ENCODE peak calls at places on chromosomes 16 and 17, in four cellular contexts. One of them, this sample, is unnamed.

GRCh38 chr16:57941016-57941656 is 29.8 kb downstream of the CNGB1 start:
- DNase-seq in ascending aorta: no peak
- DNase-seq in foreskin fibroblast: peak
- DNase-seq in heart right ventricle: peak
- DNase-seq in this sample: peak

GRCh38 chr16:66858740-66859396 is 14.7 kb downstream of the CA7 start:
- DNase-seq in heart right ventricle: peak
- DNase-seq in ascending aorta: no peak
- DNase-seq in foreskin fibroblast: peak
- DNase-seq in this sample: peak

GRCh38 chr17:81029859-81030258 is 5.1 kb upstream of the BAIAP2 start:
- DNase-seq in ascending aorta: no peak
- DNase-seq in foreskin fibroblast: no peak
- DNase-seq in heart right ventricle: no peak
- DNase-seq in this sample: no peak

GRCh38 chr16:87229230-87230192 is 87.7 kb downstream of the C16orf95 start:
- DNase-seq in foreskin fibroblast: no peak
- DNase-seq in heart right ventricle: no peak
- DNase-seq in ascending aorta: no peak
- DNase-seq in this sample: no peak

GRCh38 chr17:19343671-19344151 is 18.8 kb downstream of the B9D1 start:
- DNase-seq in heart right ventricle: no peak
- DNase-seq in ascending aorta: no peak
- DNase-seq in foreskin fibroblast: no peak
- DNase-seq in this sample: no peak

GRCh38 chr17:40522250-40522960 is 21.0 kb upstream of the TNS4 start:
- DNase-seq in foreskin fibroblast: no peak
- DNase-seq in heart right ventricle: no peak
- DNase-seq in ascending aorta: no peak
- DNase-seq in this sample: peak

GRCh38 chr16:87580855-87581261 is 21.4 kb upstream of the JPH3 start:
- DNase-seq in foreskin fibroblast: peak
- DNase-seq in heart right ventricle: no peak
- DNase-seq in ascending aorta: no peak
- DNase-seq in this sample: peak

GRCh38 chr16:74641969-74642368 is 24.7 kb downstream of the RFWD3 start:
- DNase-seq in heart right ventricle: no peak
- DNase-seq in ascending aorta: no peak
- DNase-seq in foreskin fibroblast: no peak
- DNase-seq in this sample: no peak

GRCh38 chr16:58012481-58012880 is 11.3 kb downstream of the USB1 start:
- DNase-seq in ascending aorta: no peak
- DNase-seq in heart right ventricle: no peak
- DNase-seq in foreskin fibroblast: no peak
- DNase-seq in this sample: no peak

GRCh38 chr16:89446136-89446974 is 44.0 kb downstream of the ANKRD11 start:
- DNase-seq in foreskin fibroblast: peak
- DNase-seq in heart right ventricle: no peak
- DNase-seq in ascending aorta: no peak
- DNase-seq in this sample: no peak

GRCh38 chr16:69563605-69564580 is 1.9 kb upstream of the NFAT5 start:
- DNase-seq in heart right ventricle: no peak
- DNase-seq in ascending aorta: no peak
- DNase-seq in foreskin fibroblast: peak
- DNase-seq in this sample: peak

GRCh38 chr16:26856271-26856670 is 210.5 kb upstream of the C16orf82 start:
- DNase-seq in foreskin fibroblast: no peak
- DNase-seq in heart right ventricle: no peak
- DNase-seq in ascending aorta: no peak
- DNase-seq in this sample: no peak

GRCh38 chr16:19304670-19305240 is 19.2 kb downstream of the CLEC19A start:
- DNase-seq in ascending aorta: no peak
- DNase-seq in foreskin fibroblast: no peak
- DNase-seq in heart right ventricle: no peak
- DNase-seq in this sample: no peak

GRCh38 chr16:87318158-87318644 is 1.0 kb upstream of the C16orf95 start:
- DNase-seq in heart right ventricle: no peak
- DNase-seq in ascending aorta: no peak
- DNase-seq in foreskin fibroblast: peak
- DNase-seq in this sample: peak

GRCh38 chr17:2750721-2751120 is 1.3 kb upstream of the CCDC92B start:
- DNase-seq in foreskin fibroblast: no peak
- DNase-seq in ascending aorta: no peak
- DNase-seq in heart right ventricle: no peak
- DNase-seq in this sample: no peak

GRCh38 chr16:88900653-88901052 is 34.2 kb upstream of the PABPN1L start:
- DNase-seq in foreskin fibroblast: no peak
- DNase-seq in ascending aorta: no peak
- DNase-seq in heart right ventricle: no peak
- DNase-seq in this sample: no peak

GRCh38 chr16:85642762-85643281 is 29.7 kb downstream of the GSE1 start:
- DNase-seq in ascending aorta: no peak
- DNase-seq in heart right ventricle: no peak
- DNase-seq in foreskin fibroblast: no peak
- DNase-seq in this sample: no peak

GRCh38 chr17:7914771-7915610 is 1.1 kb downstream of the RNF227 start:
- DNase-seq in heart right ventricle: peak
- DNase-seq in ascending aorta: peak
- DNase-seq in foreskin fibroblast: peak
- DNase-seq in this sample: peak

GRCh38 chr16:66295761-66296546 is 70.5 kb upstream of the CDH5 start:
- DNase-seq in foreskin fibroblast: no peak
- DNase-seq in ascending aorta: no peak
- DNase-seq in heart right ventricle: no peak
- DNase-seq in this sample: no peak

GRCh38 chr17:41058741-41059140 is 1.2 kb downstream of the KRTAP2-3 start:
- DNase-seq in ascending aorta: no peak
- DNase-seq in heart right ventricle: no peak
- DNase-seq in foreskin fibroblast: no peak
- DNase-seq in this sample: peak

GRCh38 chr16:16007743-16008111 is 58.3 kb downstream of the ABCC1 start:
- DNase-seq in heart right ventricle: no peak
- DNase-seq in foreskin fibroblast: no peak
- DNase-seq in ascending aorta: no peak
- DNase-seq in this sample: no peak

GRCh38 chr16:621526-622105 is 9.2 kb upstream of the WFIKKN1 start:
- DNase-seq in ascending aorta: no peak
- DNase-seq in heart right ventricle: no peak
- DNase-seq in foreskin fibroblast: no peak
- DNase-seq in this sample: no peak

GRCh38 chr17:11950771-11951519 is 46.3 kb downstream of the ZNF18 start:
- DNase-seq in ascending aorta: no peak
- DNase-seq in foreskin fibroblast: no peak
- DNase-seq in heart right ventricle: no peak
- DNase-seq in this sample: no peak

GRCh38 chr17:40857535-40857934 is 9.5 kb downstream of the KRT12 start:
- DNase-seq in heart right ventricle: no peak
- DNase-seq in ascending aorta: no peak
- DNase-seq in foreskin fibroblast: peak
- DNase-seq in this sample: peak

GRCh38 chr16:74556375-74556922 is 50.5 kb downstream of the GLG1 start:
- DNase-seq in ascending aorta: no peak
- DNase-seq in heart right ventricle: no peak
- DNase-seq in foreskin fibroblast: no peak
- DNase-seq in this sample: no peak

GRCh38 chr16:84603115-84603816 is 14.6 kb downstream of the COTL1 start:
- DNase-seq in foreskin fibroblast: peak
- DNase-seq in ascending aorta: peak
- DNase-seq in heart right ventricle: peak
- DNase-seq in this sample: peak
- H3K4me3 ChIP-seq in foreskin fibroblast: no peak
- H3K4me3 ChIP-seq in ascending aorta: peak
- H3K4me3 ChIP-seq in heart right ventricle: no peak
- H3K4me3 ChIP-seq in this sample: peak

GRCh38 chr16:81195907-81196534 is 42.5 kb upstream of the BCO1 start:
- DNase-seq in ascending aorta: no peak
- DNase-seq in foreskin fibroblast: peak
- DNase-seq in heart right ventricle: no peak
- DNase-seq in this sample: no peak

GRCh38 chr16:81201267-81201666 is 37.2 kb upstream of the BCO1 start:
- DNase-seq in heart right ventricle: no peak
- DNase-seq in foreskin fibroblast: peak
- DNase-seq in ascending aorta: no peak
- DNase-seq in this sample: no peak

DNA sequence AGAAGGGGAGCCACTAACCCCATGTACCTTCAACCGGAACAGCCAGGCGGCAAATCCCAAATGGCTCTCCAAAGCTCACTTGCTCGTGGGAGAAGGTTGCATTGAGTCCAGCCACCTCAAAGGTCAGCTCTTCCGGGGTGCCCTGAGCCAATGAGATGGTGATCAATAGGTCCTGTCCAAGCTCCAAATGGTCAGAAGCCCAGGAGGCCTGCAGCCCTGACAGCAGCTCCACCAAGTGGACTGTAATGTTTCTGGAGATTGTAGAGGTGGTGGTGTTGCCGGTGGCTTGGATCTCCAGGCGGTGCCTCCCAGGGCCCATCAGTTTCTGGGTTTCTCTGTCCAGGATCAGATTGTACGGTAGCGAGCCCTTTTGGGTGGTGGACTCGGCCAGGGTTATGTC is 39.9 kb upstream of the BCO1 start:
- DNase-seq in ascending aorta: no peak
- DNase-seq in heart right ventricle: no peak
- DNase-seq in foreskin fibroblast: peak
- DNase-seq in this sample: peak
- TF ChIP-seq CTCF in ascending aorta: no peak
- TF ChIP-seq CTCF in heart right ventricle: peak
- TF ChIP-seq CTCF in foreskin fibroblast: peak
- TF ChIP-seq CTCF in this sample: peak

DNA sequence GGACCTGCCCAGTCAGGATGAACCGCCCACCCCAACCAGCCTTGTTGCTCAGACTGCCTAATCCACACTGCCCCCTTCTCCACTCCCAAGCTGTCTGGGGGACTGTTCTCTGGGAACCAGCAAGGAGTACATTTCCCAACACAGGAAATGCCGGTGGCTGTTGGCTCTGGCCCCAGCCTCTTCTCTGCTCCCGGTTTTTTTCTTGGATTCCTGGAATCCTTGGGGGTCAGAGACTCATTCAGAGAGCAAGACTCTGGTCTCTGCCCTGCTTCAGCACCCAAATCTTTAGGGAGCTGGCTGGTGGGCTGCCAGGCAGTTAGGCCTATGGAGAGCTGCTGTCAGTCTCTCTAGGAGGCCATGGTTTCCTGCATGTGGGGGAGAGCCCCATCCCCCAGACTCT is 10.8 kb upstream of the MTMR4 start:
- DNase-seq in heart right ventricle: peak
- DNase-seq in ascending aorta: peak
- DNase-seq in foreskin fibroblast: peak
- DNase-seq in this sample: peak
- H3K4me3 ChIP-seq in heart right ventricle: no peak
- H3K4me3 ChIP-seq in ascending aorta: no peak
- H3K4me3 ChIP-seq in foreskin fibroblast: no peak
- H3K4me3 ChIP-seq in this sample: peak

DNA sequence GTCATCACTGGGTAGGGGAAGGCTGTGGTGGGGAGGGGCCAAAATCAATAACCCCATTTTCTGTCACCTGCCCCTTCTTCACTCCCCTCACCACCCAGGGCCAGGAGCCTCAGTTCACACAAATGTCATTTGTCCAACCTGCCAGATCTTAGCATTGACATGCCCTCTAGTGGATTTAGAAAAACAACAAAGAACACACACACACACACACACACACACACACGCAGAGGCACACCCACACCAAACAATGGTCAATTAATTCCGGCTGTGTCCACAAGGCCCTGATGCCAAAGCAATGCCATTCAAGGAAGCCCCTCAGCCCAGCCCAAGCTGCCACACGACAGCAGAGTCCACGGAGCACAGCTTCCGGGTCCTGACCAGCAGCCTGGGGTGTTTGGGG is 68.4 kb downstream of the NOG start:
- DNase-seq in heart right ventricle: no peak
- DNase-seq in foreskin fibroblast: no peak
- DNase-seq in ascending aorta: no peak
- DNase-seq in this sample: no peak
- TF ChIP-seq CTCF in heart right ventricle: no peak
- TF ChIP-seq CTCF in foreskin fibroblast: no peak
- TF ChIP-seq CTCF in ascending aorta: no peak
- TF ChIP-seq CTCF in this sample: no peak

GRCh38 chr17:32488604-32489180 is 1.9 kb downstream of the CDK5R1 start:
- DNase-seq in foreskin fibroblast: no peak
- DNase-seq in heart right ventricle: no peak
- DNase-seq in ascending aorta: no peak
- DNase-seq in this sample: no peak

GRCh38 chr17:32489320-32490100 is 2.7 kb downstream of the CDK5R1 start:
- DNase-seq in foreskin fibroblast: no peak
- DNase-seq in ascending aorta: no peak
- DNase-seq in heart right ventricle: no peak
- DNase-seq in this sample: no peak

GRCh38 chr17:32491371-32492280 is 4.8 kb downstream of the CDK5R1 start:
- DNase-seq in heart right ventricle: no peak
- DNase-seq in foreskin fibroblast: no peak
- DNase-seq in ascending aorta: no peak
- DNase-seq in this sample: no peak

GRCh38 chr17:32488177-32488542 is 1.4 kb downstream of the CDK5R1 start:
- DNase-seq in heart right ventricle: no peak
- DNase-seq in ascending aorta: no peak
- DNase-seq in foreskin fibroblast: no peak
- DNase-seq in this sample: no peak

DNA sequence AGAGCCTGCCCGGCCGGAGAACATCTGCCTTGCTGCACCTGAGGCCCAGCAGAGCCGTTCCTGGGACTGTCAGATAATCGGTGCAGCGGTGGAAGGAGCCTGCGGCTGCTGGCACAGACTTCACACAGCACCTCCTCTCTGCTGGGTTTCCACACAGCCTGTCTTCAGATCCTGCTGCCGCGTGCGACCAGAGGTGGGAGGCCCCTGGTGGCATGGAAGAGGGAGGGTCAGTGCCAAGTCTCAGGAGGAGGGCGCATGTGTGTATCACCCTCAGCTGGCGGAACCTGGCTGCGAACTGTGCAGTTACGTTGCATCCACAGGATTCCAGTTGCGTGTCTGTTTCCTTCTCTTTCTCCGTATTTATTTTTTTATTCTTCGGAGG is 3.3 kb downstream of the CDK5R1 start:
- DNase-seq in ascending aorta: no peak
- DNase-seq in foreskin fibroblast: no peak
- DNase-seq in heart right ventricle: no peak
- DNase-seq in this sample: no peak
- H3K4me3 ChIP-seq in ascending aorta: no peak
- H3K4me3 ChIP-seq in foreskin fibroblast: no peak
- H3K4me3 ChIP-seq in heart right ventricle: no peak
- H3K4me3 ChIP-seq in this sample: no peak

GRCh38 chr17:57515662-57516211 is 229.4 kb downstream of the CCDC182 start:
- DNase-seq in ascending aorta: no peak
- DNase-seq in heart right ventricle: no peak
- DNase-seq in foreskin fibroblast: no peak
- DNase-seq in this sample: no peak
- TF ChIP-seq CTCF in ascending aorta: no peak
- TF ChIP-seq CTCF in heart right ventricle: peak
- TF ChIP-seq CTCF in foreskin fibroblast: no peak
- TF ChIP-seq CTCF in this sample: no peak

GRCh38 chr17:28572294-28573099 is 1.2 kb upstream of the PIGS start:
- DNase-seq in ascending aorta: no peak
- DNase-seq in foreskin fibroblast: no peak
- DNase-seq in heart right ventricle: no peak
- DNase-seq in this sample: no peak
- H3K4me3 ChIP-seq in ascending aorta: peak
- H3K4me3 ChIP-seq in foreskin fibroblast: no peak
- H3K4me3 ChIP-seq in heart right ventricle: peak
- H3K4me3 ChIP-seq in this sample: no peak